ENCODE peak calls at places on chromosome 10, in seven cellular contexts. W, V, Y, U, I, R and A are unnamed samples.

GRCh38 chr10:60594476-60595051 is 183.7 kb upstream of the CDK1 start:
- DNase-seq in Y (no peak), V (peak), I (no peak), U (no peak), R (no peak), W (no peak), A (no peak)

GRCh38 chr10:5198386-5198785 is 1.7 kb downstream of the AKR1C4 start:
- DNase-seq in V (no peak), Y (no peak), R (no peak), W (no peak), I (no peak), U (no peak), A (no peak)

GRCh38 chr10:102119417-102120141 is 589 bp downstream of the LDB1 start:
- DNase-seq in I (peak), V (peak), R (peak), Y (peak), W (peak), U (peak), A (peak)

GRCh38 chr10:3871424-3871996 is 86.5 kb upstream of the KLF6 start:
- DNase-seq in V (no peak), U (no peak), I (no peak), W (no peak), R (no peak), Y (no peak), A (no peak)

GRCh38 chr10:31353574-31353973 is 34.6 kb downstream of the ZEB1 start:
- DNase-seq in W (peak), R (no peak), I (no peak), V (peak), Y (no peak), U (no peak), A (no peak)

GRCh38 chr10:6228010-6228511 is 25.3 kb downstream of the PFKFB3 start:
- DNase-seq in W (peak), U (no peak), V (peak), R (no peak), I (no peak), Y (no peak), A (no peak)

GRCh38 chr10:110416776-110417732 is 80.7 kb upstream of the DUSP5 start:
- DNase-seq in I (no peak), V (peak), Y (no peak), U (no peak), R (no peak), W (no peak), A (no peak)

GRCh38 chr10:87829986-87830732 is 12.1 kb upstream of the ATAD1 start:
- DNase-seq in V (no peak), W (no peak), Y (no peak), I (no peak), R (no peak), U (no peak), A (no peak)

GRCh38 chr10:68543004-68543918 is 15.9 kb upstream of the SLC25A16 start:
- DNase-seq in V (peak), R (peak), W (peak), I (no peak), Y (peak), U (no peak), A (no peak)

GRCh38 chr10:32211046-32211363 is 136.0 kb downstream of the EPC1 start:
- DNase-seq in W (no peak), U (no peak), V (no peak), I (no peak), R (no peak), Y (no peak), A (no peak)

GRCh38 chr10:76126607-76127190 is 695.3 kb downstream of the LRMDA start:
- DNase-seq in R (no peak), U (no peak), I (no peak), Y (no peak), W (no peak), V (no peak), A (no peak)

GRCh38 chr10:49627031-49627430 is 13.2 kb downstream of the CHAT start:
- DNase-seq in V (peak), Y (no peak), R (no peak), W (no peak), U (no peak), I (no peak), A (no peak)

GRCh38 chr10:12406764-12407400 is 57.5 kb downstream of the CAMK1D start:
- DNase-seq in W (no peak), U (peak), Y (no peak), I (no peak), V (no peak), R (peak), A (no peak)

GRCh38 chr10:86218842-86219241 is 147.8 kb downstream of the GRID1 start:
- DNase-seq in Y (no peak), R (no peak), V (no peak), I (no peak), W (no peak), U (no peak), A (no peak)

GRCh38 chr10:27893320-27894014 is 105.4 kb downstream of the ODAD2 start:
- DNase-seq in R (no peak), U (no peak), Y (no peak), I (no peak), V (peak), W (peak), A (no peak)

GRCh38 chr10:81865581-81865980 is 9.4 kb upstream of the NRG3 start:
- DNase-seq in U (no peak), Y (no peak), V (no peak), W (no peak), I (no peak), R (no peak), A (no peak)

GRCh38 chr10:124235232-124235631 is 141.8 kb upstream of the CHST15 start:
- DNase-seq in I (no peak), V (no peak), Y (no peak), R (no peak), U (no peak), W (no peak), A (no peak)

GRCh38 chr10:80460399-80461207 is 6.5 kb downstream of the TSPAN14 start:
- DNase-seq in U (peak), W (peak), I (no peak), Y (no peak), V (no peak), R (peak), A (no peak)

GRCh38 chr10:11208908-11209809 is 191.5 kb downstream of the CELF2 start:
- DNase-seq in R (no peak), V (no peak), I (no peak), Y (no peak), U (no peak), W (no peak), A (no peak)

GRCh38 chr10:114987995-114988394 is 50.0 kb downstream of the TRUB1 start:
- DNase-seq in R (no peak), W (peak), U (no peak), V (peak), I (no peak), Y (no peak), A (peak)

GRCh38 chr10:58660577-58661255 is 148.0 kb downstream of the BICC1 start:
- DNase-seq in V (no peak), Y (no peak), W (no peak), U (no peak), R (no peak), I (no peak), A (no peak)

GRCh38 chr10:124003481-124004371 is 89.7 kb downstream of the CHST15 start:
- DNase-seq in U (no peak), Y (no peak), W (no peak), I (no peak), V (no peak), R (no peak), A (no peak)

GRCh38 chr10:80945267-80945880 is 407.7 kb downstream of the SH2D4B start:
- DNase-seq in U (peak), W (no peak), Y (no peak), R (peak), V (no peak), I (no peak), A (no peak)

GRCh38 chr10:59536576-59537014 is 173.1 kb downstream of the SLC16A9 start:
- DNase-seq in V (no peak), I (no peak), W (peak), Y (no peak), U (no peak), R (no peak), A (peak)

GRCh38 chr10:112510384-112510783 is 63.4 kb downstream of the VTI1A start:
- DNase-seq in Y (no peak), U (no peak), I (no peak), W (no peak), V (no peak), R (no peak), A (no peak)

GRCh38 chr10:75499556-75499955 is 68.1 kb downstream of the LRMDA start:
- DNase-seq in R (no peak), W (no peak), Y (no peak), U (no peak), I (no peak), V (no peak), A (no peak)

GRCh38 chr10:78464856-78465221 is 431.2 kb downstream of the RPS24 start:
- DNase-seq in R (no peak), W (no peak), V (no peak), U (no peak), I (no peak), Y (no peak), A (no peak)

GRCh38 chr10:72337039-72337629 is 17.6 kb downstream of the DNAJB12 start:
- DNase-seq in U (peak), Y (peak), W (peak), V (peak), I (peak), R (peak), A (no peak)

GRCh38 chr10:103676851-103677417 is 178.4 kb downstream of the SH3PXD2A start:
- DNase-seq in V (no peak), I (no peak), U (peak), W (peak), R (peak), Y (no peak), A (peak)

GRCh38 chr10:21174670-21175495 is 277.8 kb upstream of the NEBL start:
- DNase-seq in R (no peak), W (no peak), I (no peak), V (peak), Y (no peak), U (no peak), A (no peak)

GRCh38 chr10:112057072-112057471 is 126.5 kb downstream of the GPAM start:
- DNase-seq in I (no peak), V (no peak), R (no peak), W (no peak), Y (no peak), U (no peak), A (no peak)

GRCh38 chr10:126459878-126460481 is 71.7 kb upstream of the ADAM12 start:
- DNase-seq in R (no peak), I (no peak), U (no peak), Y (no peak), W (peak), V (peak), A (peak)

GRCh38 chr10:69451784-69452251 is 553 bp downstream of the TSPAN15 start:
- DNase-seq in V (peak), R (no peak), I (no peak), W (no peak), Y (no peak), U (no peak), A (no peak)

GRCh38 chr10:61987537-61987936 is 86.0 kb downstream of the ARID5B start:
- DNase-seq in U (no peak), W (no peak), Y (no peak), R (no peak), V (no peak), I (peak), A (no peak)
- H3K27ac ChIP-seq in U (peak), W (no peak), Y (peak), R (no peak), V (no peak), I (peak), A (no peak)

GRCh38 chr10:99908512-99908911 is 101.2 kb downstream of the DNMBP start:
- DNase-seq in W (no peak), U (no peak), V (no peak), R (no peak), I (no peak), Y (no peak), A (no peak)

GRCh38 chr10:99914236-99914635 is 95.5 kb downstream of the DNMBP start:
- DNase-seq in R (no peak), V (no peak), W (no peak), I (no peak), U (no peak), Y (no peak), A (no peak)

GRCh38 chr10:99915414-99915813 is 94.3 kb downstream of the DNMBP start:
- DNase-seq in Y (no peak), I (no peak), V (no peak), W (no peak), R (no peak), U (no peak), A (no peak)

GRCh38 chr10:99913831-99914235 is 95.9 kb downstream of the DNMBP start:
- DNase-seq in I (no peak), V (no peak), R (no peak), U (no peak), W (no peak), Y (no peak), A (no peak)

GRCh38 chr10:99912057-99912456 is 97.7 kb downstream of the DNMBP start:
- DNase-seq in I (no peak), V (no peak), R (no peak), U (no peak), W (no peak), Y (no peak), A (no peak)
- H3K4me3 ChIP-seq in I (no peak), V (no peak), R (no peak), U (no peak), W (no peak), Y (no peak), A (no peak)

DNA sequence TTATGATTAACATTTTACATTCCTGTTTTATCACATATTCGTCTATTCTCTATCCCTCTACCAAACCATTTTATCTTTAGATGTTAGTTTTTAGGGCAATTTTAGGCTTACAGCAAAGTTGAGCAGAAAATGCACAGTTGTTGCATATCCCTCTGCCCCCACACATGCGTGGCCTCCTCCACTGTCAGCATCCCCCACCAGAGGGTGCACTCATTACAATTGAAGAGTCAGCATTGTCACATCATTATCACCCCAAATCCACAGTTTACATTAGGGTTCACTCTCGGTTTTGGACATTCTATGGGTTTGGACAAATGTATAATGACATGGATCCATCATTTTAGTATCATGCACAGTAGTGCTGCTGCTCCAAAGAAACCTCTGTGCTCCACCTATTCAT is 86.4 kb downstream of the WDR37 start:
- DNase-seq in R (no peak), I (peak), W (no peak), U (no peak), V (no peak), Y (no peak), A (no peak)
- TF ChIP-seq CTCF in R (no peak), I (peak), W (peak), U (no peak), V (peak), Y (no peak), A (no peak)

GRCh38 chr10:97075421-97075820 is 110.3 kb downstream of the SLIT1 start:
- DNase-seq in I (no peak), V (no peak), W (no peak), R (no peak), Y (no peak), U (no peak), A (no peak)

GRCh38 chr10:97074256-97075145 is 111.3 kb downstream of the SLIT1 start:
- DNase-seq in U (no peak), R (no peak), W (no peak), Y (no peak), I (no peak), V (no peak), A (no peak)

GRCh38 chr10:97078280-97079156 is 107.2 kb downstream of the SLIT1 start:
- DNase-seq in W (no peak), V (no peak), U (no peak), Y (no peak), R (no peak), I (no peak), A (no peak)

GRCh38 chr10:97076781-97077180 is 109.0 kb downstream of the SLIT1 start:
- DNase-seq in W (no peak), U (no peak), I (no peak), V (no peak), R (no peak), Y (no peak), A (no peak)

DNA sequence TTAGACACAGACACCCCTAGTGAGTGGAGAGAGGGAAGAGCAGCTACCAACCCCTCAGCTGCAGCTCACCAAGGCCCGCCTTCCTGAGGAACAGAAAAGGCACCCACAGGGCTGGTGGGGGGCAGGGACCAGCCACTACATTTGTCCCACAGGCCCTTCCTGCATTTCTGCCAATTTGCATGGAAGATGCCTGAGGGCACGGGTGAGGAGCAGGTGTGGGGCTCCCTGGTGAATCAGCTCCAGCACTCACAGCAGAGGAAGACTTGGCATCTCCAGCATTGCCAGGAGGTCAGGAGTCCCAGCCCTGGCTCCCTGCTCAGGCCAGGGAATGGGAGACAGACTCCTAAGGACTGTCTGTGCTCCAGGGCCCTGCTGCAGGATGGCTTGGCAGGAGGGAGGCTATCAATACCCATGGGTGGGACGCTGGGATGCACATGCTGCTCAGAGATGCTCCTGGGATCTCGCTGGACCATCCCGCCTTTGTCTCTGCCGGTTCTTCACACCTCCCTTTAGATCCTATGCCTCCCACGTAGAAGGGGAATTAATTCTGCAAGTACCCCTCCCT is 109.7 kb downstream of the SLIT1 start:
- DNase-seq in V (no peak), I (no peak), W (no peak), Y (no peak), R (no peak), U (no peak), A (no peak)
- H3K27ac ChIP-seq in V (no peak), I (no peak), W (no peak), Y (no peak), R (no peak), U (no peak), A (no peak)

GRCh38 chr10:67296926-67297325 is 371.1 kb downstream of the LRRTM3 start:
- DNase-seq in V (no peak), Y (no peak), W (no peak), I (no peak), U (no peak), R (no peak), A (no peak)
- H3K4me3 ChIP-seq in V (no peak), Y (no peak), W (no peak), I (no peak), U (no peak), R (no peak), A (no peak)

GRCh38 chr10:119159332-119159731 is 6.2 kb downstream of the SFXN4 start:
- DNase-seq in R (peak), I (no peak), Y (no peak), W (no peak), U (no peak), V (no peak), A (no peak)

GRCh38 chr10:119165171-119166110 is at the start of gene SFXN4:
- DNase-seq in W (peak), Y (peak), U (peak), V (peak), R (peak), I (peak), A (no peak)

GRCh38 chr10:119162693-119163092 is 2.8 kb downstream of the SFXN4 start:
- DNase-seq in W (no peak), R (no peak), V (no peak), Y (no peak), I (no peak), U (no peak), A (no peak)

GRCh38 chr10:119162121-119162520 is 3.4 kb downstream of the SFXN4 start:
- DNase-seq in V (no peak), U (no peak), Y (no peak), R (no peak), W (no peak), I (no peak), A (no peak)

DNA sequence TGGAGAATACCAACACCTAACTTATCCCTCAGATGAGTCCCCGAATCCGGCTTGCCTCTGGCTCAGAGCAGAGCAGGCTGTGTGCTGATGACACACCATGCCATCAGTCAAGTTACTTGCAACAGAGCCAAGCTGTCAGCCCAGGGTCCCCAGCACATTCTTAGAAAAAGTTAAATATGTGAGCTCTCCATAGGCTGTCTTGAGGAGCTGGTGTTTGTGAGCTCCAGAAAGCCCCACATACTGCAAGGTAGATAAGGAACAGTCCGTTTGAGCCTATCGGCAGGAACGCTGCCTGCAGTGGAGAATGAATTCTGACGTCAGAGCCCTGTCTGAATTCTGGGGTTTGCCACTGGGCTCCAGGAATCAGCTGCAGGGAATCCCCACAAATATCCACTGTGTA is 3.8 kb downstream of the SFXN4 start:
- DNase-seq in W (peak), I (no peak), R (peak), Y (no peak), U (no peak), V (peak), A (no peak)
- TF ChIP-seq CTCF in W (peak), I (no peak), R (peak), Y (no peak), U (no peak), V (no peak), A (peak)

GRCh38 chr10:119666709-119667004 is 15.5 kb downstream of the BAG3 start:
- DNase-seq in R (no peak), V (no peak), I (no peak), U (no peak), Y (no peak), W (no peak), A (no peak)
- H3K27ac ChIP-seq in R (no peak), V (peak), I (no peak), U (peak), Y (peak), W (peak), A (peak)

GRCh38 chr10:22604314-22605091 is 109.9 kb downstream of the PIP4K2A start:
- DNase-seq in Y (no peak), I (no peak), V (no peak), W (no peak), R (no peak), U (no peak), A (no peak)
- H3K4me3 ChIP-seq in Y (no peak), I (no peak), V (no peak), W (no peak), R (no peak), U (no peak), A (no peak)